ENCODE peak calls at places on chromosomes 11 and 22, in ten cellular contexts. One of them, this sample, is unnamed.

GRCh38 chr11:97525273-97525672 is 1135.5 kb downstream of the JRKL start:
- DNase-seq in activated CD8-positive, alpha-beta memory T cell treated with anti-CD3 and anti-CD28 coated beads for 1 hour: no peak
- DNase-seq in stimulated activated CD4-positive, alpha-beta T cell treated with anti-CD3 and anti-CD28 coated beads, Interleukin-12 subunit alpha, Interleukin-12 subunit beta, amount 100 ng/mL, for 48 hours: no peak
- DNase-seq in stimulated activated naive CD8-positive, alpha-beta T cell treated with anti-CD3 and anti-CD28 coated beads, Interleukin-15, Interleukin-2, amounts not matched to agents 100 U/mL and 50 U/mL, for 24 hours: no peak
- DNase-seq in SW 1271: no peak
- DNase-seq in GM12865: no peak
- DNase-seq in KG1: no peak
- DNase-seq in PC-9: no peak
- DNase-seq in mucosa of descending colon: no peak
- DNase-seq in NK-92 treated with Interleukin-12 subunit alpha and Interleukin-12 subunit beta, amount 100 ng/mL, for 24 hours: no peak
- DNase-seq in this sample: no peak

GRCh38 chr11:66334605-66335442 is 1.4 kb downstream of the RIN1 start:
- DNase-seq in activated CD8-positive, alpha-beta memory T cell treated with anti-CD3 and anti-CD28 coated beads for 1 hour: no peak
- DNase-seq in stimulated activated CD4-positive, alpha-beta T cell treated with anti-CD3 and anti-CD28 coated beads, Interleukin-12 subunit alpha, Interleukin-12 subunit beta, amount 100 ng/mL, for 48 hours: no peak
- DNase-seq in stimulated activated naive CD8-positive, alpha-beta T cell treated with anti-CD3 and anti-CD28 coated beads, Interleukin-15, Interleukin-2, amounts not matched to agents 100 U/mL and 50 U/mL, for 24 hours: no peak
- DNase-seq in SW 1271: no peak
- DNase-seq in GM12865: no peak
- DNase-seq in KG1: no peak
- DNase-seq in PC-9: no peak
- DNase-seq in mucosa of descending colon: peak
- DNase-seq in NK-92 treated with Interleukin-12 subunit alpha and Interleukin-12 subunit beta, amount 100 ng/mL, for 24 hours: no peak
- DNase-seq in this sample: peak

GRCh38 chr11:33531743-33532181 is 168.9 kb downstream of the C11orf91 start:
- DNase-seq in activated CD8-positive, alpha-beta memory T cell treated with anti-CD3 and anti-CD28 coated beads for 1 hour: no peak
- DNase-seq in stimulated activated CD4-positive, alpha-beta T cell treated with anti-CD3 and anti-CD28 coated beads, Interleukin-12 subunit alpha, Interleukin-12 subunit beta, amount 100 ng/mL, for 48 hours: no peak
- DNase-seq in stimulated activated naive CD8-positive, alpha-beta T cell treated with anti-CD3 and anti-CD28 coated beads, Interleukin-15, Interleukin-2, amounts not matched to agents 100 U/mL and 50 U/mL, for 24 hours: no peak
- DNase-seq in SW 1271: no peak
- DNase-seq in GM12865: no peak
- DNase-seq in KG1: no peak
- DNase-seq in PC-9: no peak
- DNase-seq in mucosa of descending colon: no peak
- DNase-seq in NK-92 treated with Interleukin-12 subunit alpha and Interleukin-12 subunit beta, amount 100 ng/mL, for 24 hours: no peak
- DNase-seq in this sample: no peak

GRCh38 chr22:39264344-39265116 is 19.7 kb upstream of the PDGFB start:
- DNase-seq in activated CD8-positive, alpha-beta memory T cell treated with anti-CD3 and anti-CD28 coated beads for 1 hour: no peak
- DNase-seq in stimulated activated CD4-positive, alpha-beta T cell treated with anti-CD3 and anti-CD28 coated beads, Interleukin-12 subunit alpha, Interleukin-12 subunit beta, amount 100 ng/mL, for 48 hours: no peak
- DNase-seq in stimulated activated naive CD8-positive, alpha-beta T cell treated with anti-CD3 and anti-CD28 coated beads, Interleukin-15, Interleukin-2, amounts not matched to agents 100 U/mL and 50 U/mL, for 24 hours: no peak
- DNase-seq in SW 1271: no peak
- DNase-seq in GM12865: peak
- DNase-seq in KG1: no peak
- DNase-seq in PC-9: no peak
- DNase-seq in mucosa of descending colon: no peak
- DNase-seq in NK-92 treated with Interleukin-12 subunit alpha and Interleukin-12 subunit beta, amount 100 ng/mL, for 24 hours: no peak
- DNase-seq in this sample: no peak

GRCh38 chr11:131760191-131760951 is 390.0 kb downstream of the NTM start:
- DNase-seq in activated CD8-positive, alpha-beta memory T cell treated with anti-CD3 and anti-CD28 coated beads for 1 hour: no peak
- DNase-seq in stimulated activated CD4-positive, alpha-beta T cell treated with anti-CD3 and anti-CD28 coated beads, Interleukin-12 subunit alpha, Interleukin-12 subunit beta, amount 100 ng/mL, for 48 hours: no peak
- DNase-seq in stimulated activated naive CD8-positive, alpha-beta T cell treated with anti-CD3 and anti-CD28 coated beads, Interleukin-15, Interleukin-2, amounts not matched to agents 100 U/mL and 50 U/mL, for 24 hours: no peak
- DNase-seq in SW 1271: no peak
- DNase-seq in GM12865: no peak
- DNase-seq in KG1: no peak
- DNase-seq in PC-9: no peak
- DNase-seq in mucosa of descending colon: no peak
- DNase-seq in NK-92 treated with Interleukin-12 subunit alpha and Interleukin-12 subunit beta, amount 100 ng/mL, for 24 hours: no peak
- DNase-seq in this sample: peak

GRCh38 chr22:41561335-41561734 is 525 bp downstream of the CSDC2 start:
- DNase-seq in activated CD8-positive, alpha-beta memory T cell treated with anti-CD3 and anti-CD28 coated beads for 1 hour: no peak
- DNase-seq in stimulated activated CD4-positive, alpha-beta T cell treated with anti-CD3 and anti-CD28 coated beads, Interleukin-12 subunit alpha, Interleukin-12 subunit beta, amount 100 ng/mL, for 48 hours: no peak
- DNase-seq in stimulated activated naive CD8-positive, alpha-beta T cell treated with anti-CD3 and anti-CD28 coated beads, Interleukin-15, Interleukin-2, amounts not matched to agents 100 U/mL and 50 U/mL, for 24 hours: no peak
- DNase-seq in SW 1271: no peak
- DNase-seq in GM12865: no peak
- DNase-seq in KG1: no peak
- DNase-seq in PC-9: no peak
- DNase-seq in mucosa of descending colon: no peak
- DNase-seq in NK-92 treated with Interleukin-12 subunit alpha and Interleukin-12 subunit beta, amount 100 ng/mL, for 24 hours: no peak
- DNase-seq in this sample: peak

GRCh38 chr11:71395010-71395560 is 53.1 kb downstream of the DHCR7 start:
- DNase-seq in activated CD8-positive, alpha-beta memory T cell treated with anti-CD3 and anti-CD28 coated beads for 1 hour: no peak
- DNase-seq in stimulated activated CD4-positive, alpha-beta T cell treated with anti-CD3 and anti-CD28 coated beads, Interleukin-12 subunit alpha, Interleukin-12 subunit beta, amount 100 ng/mL, for 48 hours: no peak
- DNase-seq in stimulated activated naive CD8-positive, alpha-beta T cell treated with anti-CD3 and anti-CD28 coated beads, Interleukin-15, Interleukin-2, amounts not matched to agents 100 U/mL and 50 U/mL, for 24 hours: no peak
- DNase-seq in SW 1271: no peak
- DNase-seq in GM12865: no peak
- DNase-seq in KG1: no peak
- DNase-seq in PC-9: no peak
- DNase-seq in mucosa of descending colon: no peak
- DNase-seq in NK-92 treated with Interleukin-12 subunit alpha and Interleukin-12 subunit beta, amount 100 ng/mL, for 24 hours: no peak
- DNase-seq in this sample: no peak

GRCh38 chr22:19115628-19116027 is 6.6 kb downstream of the DGCR2 start:
- DNase-seq in activated CD8-positive, alpha-beta memory T cell treated with anti-CD3 and anti-CD28 coated beads for 1 hour: no peak
- DNase-seq in stimulated activated CD4-positive, alpha-beta T cell treated with anti-CD3 and anti-CD28 coated beads, Interleukin-12 subunit alpha, Interleukin-12 subunit beta, amount 100 ng/mL, for 48 hours: no peak
- DNase-seq in stimulated activated naive CD8-positive, alpha-beta T cell treated with anti-CD3 and anti-CD28 coated beads, Interleukin-15, Interleukin-2, amounts not matched to agents 100 U/mL and 50 U/mL, for 24 hours: no peak
- DNase-seq in SW 1271: no peak
- DNase-seq in GM12865: no peak
- DNase-seq in KG1: no peak
- DNase-seq in PC-9: no peak
- DNase-seq in mucosa of descending colon: no peak
- DNase-seq in NK-92 treated with Interleukin-12 subunit alpha and Interleukin-12 subunit beta, amount 100 ng/mL, for 24 hours: no peak
- DNase-seq in this sample: peak

GRCh38 chr22:39298194-39298987 is 21.0 kb downstream of the RPL3 start:
- DNase-seq in activated CD8-positive, alpha-beta memory T cell treated with anti-CD3 and anti-CD28 coated beads for 1 hour: no peak
- DNase-seq in stimulated activated CD4-positive, alpha-beta T cell treated with anti-CD3 and anti-CD28 coated beads, Interleukin-12 subunit alpha, Interleukin-12 subunit beta, amount 100 ng/mL, for 48 hours: no peak
- DNase-seq in stimulated activated naive CD8-positive, alpha-beta T cell treated with anti-CD3 and anti-CD28 coated beads, Interleukin-15, Interleukin-2, amounts not matched to agents 100 U/mL and 50 U/mL, for 24 hours: no peak
- DNase-seq in SW 1271: no peak
- DNase-seq in GM12865: no peak
- DNase-seq in KG1: no peak
- DNase-seq in PC-9: peak
- DNase-seq in mucosa of descending colon: no peak
- DNase-seq in NK-92 treated with Interleukin-12 subunit alpha and Interleukin-12 subunit beta, amount 100 ng/mL, for 24 hours: no peak
- DNase-seq in this sample: peak

GRCh38 chr11:7635137-7635536 is 38.2 kb downstream of the CYB5R2 start:
- DNase-seq in activated CD8-positive, alpha-beta memory T cell treated with anti-CD3 and anti-CD28 coated beads for 1 hour: no peak
- DNase-seq in stimulated activated CD4-positive, alpha-beta T cell treated with anti-CD3 and anti-CD28 coated beads, Interleukin-12 subunit alpha, Interleukin-12 subunit beta, amount 100 ng/mL, for 48 hours: no peak
- DNase-seq in stimulated activated naive CD8-positive, alpha-beta T cell treated with anti-CD3 and anti-CD28 coated beads, Interleukin-15, Interleukin-2, amounts not matched to agents 100 U/mL and 50 U/mL, for 24 hours: no peak
- DNase-seq in SW 1271: no peak
- DNase-seq in GM12865: no peak
- DNase-seq in KG1: no peak
- DNase-seq in PC-9: no peak
- DNase-seq in mucosa of descending colon: no peak
- DNase-seq in NK-92 treated with Interleukin-12 subunit alpha and Interleukin-12 subunit beta, amount 100 ng/mL, for 24 hours: no peak
- DNase-seq in this sample: no peak

GRCh38 chr22:44316393-44317162 is 3.8 kb upstream of the SHISAL1 start:
- DNase-seq in activated CD8-positive, alpha-beta memory T cell treated with anti-CD3 and anti-CD28 coated beads for 1 hour: no peak
- DNase-seq in stimulated activated CD4-positive, alpha-beta T cell treated with anti-CD3 and anti-CD28 coated beads, Interleukin-12 subunit alpha, Interleukin-12 subunit beta, amount 100 ng/mL, for 48 hours: no peak
- DNase-seq in stimulated activated naive CD8-positive, alpha-beta T cell treated with anti-CD3 and anti-CD28 coated beads, Interleukin-15, Interleukin-2, amounts not matched to agents 100 U/mL and 50 U/mL, for 24 hours: no peak
- DNase-seq in SW 1271: no peak
- DNase-seq in GM12865: no peak
- DNase-seq in KG1: no peak
- DNase-seq in PC-9: no peak
- DNase-seq in mucosa of descending colon: peak
- DNase-seq in NK-92 treated with Interleukin-12 subunit alpha and Interleukin-12 subunit beta, amount 100 ng/mL, for 24 hours: no peak
- DNase-seq in this sample: no peak

GRCh38 chr11:75167617-75168016 is 16.7 kb downstream of the SLCO2B1 start:
- DNase-seq in activated CD8-positive, alpha-beta memory T cell treated with anti-CD3 and anti-CD28 coated beads for 1 hour: no peak
- DNase-seq in stimulated activated CD4-positive, alpha-beta T cell treated with anti-CD3 and anti-CD28 coated beads, Interleukin-12 subunit alpha, Interleukin-12 subunit beta, amount 100 ng/mL, for 48 hours: no peak
- DNase-seq in stimulated activated naive CD8-positive, alpha-beta T cell treated with anti-CD3 and anti-CD28 coated beads, Interleukin-15, Interleukin-2, amounts not matched to agents 100 U/mL and 50 U/mL, for 24 hours: no peak
- DNase-seq in SW 1271: no peak
- DNase-seq in GM12865: no peak
- DNase-seq in KG1: no peak
- DNase-seq in PC-9: no peak
- DNase-seq in mucosa of descending colon: no peak
- DNase-seq in NK-92 treated with Interleukin-12 subunit alpha and Interleukin-12 subunit beta, amount 100 ng/mL, for 24 hours: no peak
- DNase-seq in this sample: no peak

GRCh38 chr11:110123003-110123402 is 29.8 kb downstream of the ZC3H12C start:
- DNase-seq in activated CD8-positive, alpha-beta memory T cell treated with anti-CD3 and anti-CD28 coated beads for 1 hour: no peak
- DNase-seq in stimulated activated CD4-positive, alpha-beta T cell treated with anti-CD3 and anti-CD28 coated beads, Interleukin-12 subunit alpha, Interleukin-12 subunit beta, amount 100 ng/mL, for 48 hours: no peak
- DNase-seq in stimulated activated naive CD8-positive, alpha-beta T cell treated with anti-CD3 and anti-CD28 coated beads, Interleukin-15, Interleukin-2, amounts not matched to agents 100 U/mL and 50 U/mL, for 24 hours: no peak
- DNase-seq in SW 1271: no peak
- DNase-seq in GM12865: peak
- DNase-seq in KG1: no peak
- DNase-seq in PC-9: no peak
- DNase-seq in mucosa of descending colon: no peak
- DNase-seq in NK-92 treated with Interleukin-12 subunit alpha and Interleukin-12 subunit beta, amount 100 ng/mL, for 24 hours: no peak
- DNase-seq in this sample: no peak

GRCh38 chr22:25030636-25031035 is 78.1 kb downstream of the KIAA1671 start:
- DNase-seq in activated CD8-positive, alpha-beta memory T cell treated with anti-CD3 and anti-CD28 coated beads for 1 hour: no peak
- DNase-seq in stimulated activated CD4-positive, alpha-beta T cell treated with anti-CD3 and anti-CD28 coated beads, Interleukin-12 subunit alpha, Interleukin-12 subunit beta, amount 100 ng/mL, for 48 hours: no peak
- DNase-seq in stimulated activated naive CD8-positive, alpha-beta T cell treated with anti-CD3 and anti-CD28 coated beads, Interleukin-15, Interleukin-2, amounts not matched to agents 100 U/mL and 50 U/mL, for 24 hours: no peak
- DNase-seq in SW 1271: no peak
- DNase-seq in GM12865: no peak
- DNase-seq in KG1: no peak
- DNase-seq in PC-9: no peak
- DNase-seq in mucosa of descending colon: no peak
- DNase-seq in NK-92 treated with Interleukin-12 subunit alpha and Interleukin-12 subunit beta, amount 100 ng/mL, for 24 hours: no peak
- DNase-seq in this sample: no peak

GRCh38 chr22:19178065-19178658 is 374 bp downstream of the SLC25A1 start:
- DNase-seq in activated CD8-positive, alpha-beta memory T cell treated with anti-CD3 and anti-CD28 coated beads for 1 hour: peak
- DNase-seq in stimulated activated CD4-positive, alpha-beta T cell treated with anti-CD3 and anti-CD28 coated beads, Interleukin-12 subunit alpha, Interleukin-12 subunit beta, amount 100 ng/mL, for 48 hours: peak
- DNase-seq in stimulated activated naive CD8-positive, alpha-beta T cell treated with anti-CD3 and anti-CD28 coated beads, Interleukin-15, Interleukin-2, amounts not matched to agents 100 U/mL and 50 U/mL, for 24 hours: peak
- DNase-seq in SW 1271: no peak
- DNase-seq in GM12865: no peak
- DNase-seq in KG1: no peak
- DNase-seq in PC-9: peak
- DNase-seq in mucosa of descending colon: peak
- DNase-seq in NK-92 treated with Interleukin-12 subunit alpha and Interleukin-12 subunit beta, amount 100 ng/mL, for 24 hours: no peak
- DNase-seq in this sample: peak

GRCh38 chr22:32801436-32802290 is at the start of gene TIMP3:
- DNase-seq in activated CD8-positive, alpha-beta memory T cell treated with anti-CD3 and anti-CD28 coated beads for 1 hour: no peak
- DNase-seq in stimulated activated CD4-positive, alpha-beta T cell treated with anti-CD3 and anti-CD28 coated beads, Interleukin-12 subunit alpha, Interleukin-12 subunit beta, amount 100 ng/mL, for 48 hours: no peak
- DNase-seq in stimulated activated naive CD8-positive, alpha-beta T cell treated with anti-CD3 and anti-CD28 coated beads, Interleukin-15, Interleukin-2, amounts not matched to agents 100 U/mL and 50 U/mL, for 24 hours: peak
- DNase-seq in SW 1271: no peak
- DNase-seq in GM12865: no peak
- DNase-seq in KG1: no peak
- DNase-seq in PC-9: peak
- DNase-seq in mucosa of descending colon: peak
- DNase-seq in NK-92 treated with Interleukin-12 subunit alpha and Interleukin-12 subunit beta, amount 100 ng/mL, for 24 hours: no peak
- DNase-seq in this sample: peak